ENCODE peak calls at places on chromosome 9, in six cellular contexts. Y is H1, C is SK-N-SH, O is GM12878, F is K562, I is HepG2. U is an unnamed sample.

GRCh38 chr9:32398207-32398606 is 13.8 kb downstream of the ACO1 start:
- DNase-seq in Y (no peak), C (no peak), O (no peak), F (no peak), I (no peak), U (no peak)

GRCh38 chr9:122180633-122181032 is 20.9 kb downstream of the MORN5 start:
- DNase-seq in Y (no peak), C (no peak), O (no peak), F (peak), I (peak), U (no peak)

GRCh38 chr9:2662496-2662895 is 40.9 kb downstream of the VLDLR start:
- DNase-seq in Y (peak), C (peak), O (no peak), F (no peak), I (no peak), U (no peak)

GRCh38 chr9:32672478-32672877 is 37.0 kb upstream of the TAF1L start:
- DNase-seq in Y (no peak), C (no peak), O (no peak), F (no peak), I (no peak), U (no peak)

GRCh38 chr9:38380872-38381534 is 11.5 kb upstream of the ALDH1B1 start:
- DNase-seq in Y (peak), C (no peak), O (no peak), F (peak), I (peak), U (no peak)

GRCh38 chr9:18566125-18566524 is 92.2 kb downstream of the ADAMTSL1 start:
- DNase-seq in Y (no peak), C (no peak), O (no peak), F (no peak), I (no peak), U (no peak)

GRCh38 chr9:91164724-91165520 is 196.8 kb downstream of the AUH start:
- DNase-seq in Y (no peak), C (no peak), O (no peak), F (peak), I (peak), U (peak)

GRCh38 chr9:103731541-103731940 is 362.6 kb upstream of the SMC2 start:
- DNase-seq in Y (no peak), C (no peak), O (no peak), F (no peak), I (no peak), U (no peak)

GRCh38 chr9:98888794-98889495 is 54.8 kb upstream of the COL15A1 start:
- DNase-seq in Y (no peak), C (no peak), O (no peak), F (no peak), I (no peak), U (no peak)

GRCh38 chr9:9585920-9586319 is 1026.9 kb downstream of the PTPRD start:
- DNase-seq in Y (no peak), C (no peak), O (no peak), F (no peak), I (no peak), U (no peak)

GRCh38 chr9:14907360-14907685 is 2.9 kb downstream of the FREM1 start:
- DNase-seq in Y (no peak), C (no peak), O (no peak), F (no peak), I (no peak), U (no peak)

GRCh38 chr9:14723301-14723700 is 768 bp upstream of the CER1 start:
- DNase-seq in Y (no peak), C (no peak), O (no peak), F (no peak), I (no peak), U (no peak)

GRCh38 chr9:121545875-121546423 is 46.3 kb upstream of the GGTA1 start:
- DNase-seq in Y (peak), C (peak), O (no peak), F (peak), I (peak), U (peak)

GRCh38 chr9:124254261-124254682 is 3.5 kb upstream of the NEK6 start:
- DNase-seq in Y (no peak), C (no peak), O (peak), F (no peak), I (no peak), U (no peak)

GRCh38 chr9:133644968-133645765 is 9.0 kb downstream of the DBH start:
- DNase-seq in Y (no peak), C (no peak), O (no peak), F (no peak), I (no peak), U (no peak)

GRCh38 chr9:130935660-130936271 is 3.3 kb downstream of the FIBCD1 start:
- DNase-seq in Y (no peak), C (no peak), O (no peak), F (peak), I (peak), U (peak)

GRCh38 chr9:135221951-135222631 is 134.6 kb downstream of the OLFM1 start:
- DNase-seq in Y (no peak), C (peak), O (no peak), F (no peak), I (no peak), U (no peak)

GRCh38 chr9:116494815-116495634 is 192.1 kb upstream of the TRIM32 start:
- DNase-seq in Y (peak), C (no peak), O (no peak), F (peak), I (peak), U (no peak)

GRCh38 chr9:20659474-20659962 is 24.5 kb upstream of the FOCAD start:
- DNase-seq in Y (no peak), C (no peak), O (no peak), F (no peak), I (no peak), U (peak)

GRCh38 chr9:121807069-121807917 is 155.9 kb downstream of the DAB2IP start:
- DNase-seq in Y (peak), C (peak), O (no peak), F (no peak), I (no peak), U (no peak)

GRCh38 chr9:6794936-6795335 is 37.2 kb downstream of the KDM4C start:
- DNase-seq in Y (no peak), C (no peak), O (no peak), F (no peak), I (no peak), U (no peak)

GRCh38 chr9:108108802-108109448 is 619.4 kb upstream of the KLF4 start:
- DNase-seq in Y (no peak), C (no peak), O (no peak), F (peak), I (peak), U (no peak)

GRCh38 chr9:120891255-120891954 is 14.4 kb upstream of the PHF19 start:
- DNase-seq in Y (no peak), C (no peak), O (no peak), F (peak), I (no peak), U (no peak)

GRCh38 chr9:4854191-4854590 is 61.4 kb downstream of the RCL1 start:
- DNase-seq in Y (no peak), C (no peak), O (no peak), F (no peak), I (no peak), U (no peak)

GRCh38 chr9:134844821-134845220 is 35.8 kb upstream of the FCN2 start:
- DNase-seq in Y (no peak), C (no peak), O (no peak), F (no peak), I (no peak), U (no peak)

GRCh38 chr9:127929044-127929979 is 1.3 kb downstream of the PIP5KL1 start:
- DNase-seq in Y (no peak), C (no peak), O (no peak), F (no peak), I (no peak), U (no peak)

GRCh38 chr9:127928232-127929043 is 2.1 kb downstream of the PIP5KL1 start:
- DNase-seq in Y (no peak), C (no peak), O (no peak), F (no peak), I (no peak), U (no peak)

GRCh38 chr9:127931092-127931881 is 710 bp upstream of the PIP5KL1 start:
- DNase-seq in Y (peak), C (peak), O (no peak), F (peak), I (peak), U (no peak)

GRCh38 chr9:127927457-127928231 is 2.9 kb downstream of the PIP5KL1 start:
- DNase-seq in Y (peak), C (no peak), O (no peak), F (peak), I (no peak), U (no peak)

DNA sequence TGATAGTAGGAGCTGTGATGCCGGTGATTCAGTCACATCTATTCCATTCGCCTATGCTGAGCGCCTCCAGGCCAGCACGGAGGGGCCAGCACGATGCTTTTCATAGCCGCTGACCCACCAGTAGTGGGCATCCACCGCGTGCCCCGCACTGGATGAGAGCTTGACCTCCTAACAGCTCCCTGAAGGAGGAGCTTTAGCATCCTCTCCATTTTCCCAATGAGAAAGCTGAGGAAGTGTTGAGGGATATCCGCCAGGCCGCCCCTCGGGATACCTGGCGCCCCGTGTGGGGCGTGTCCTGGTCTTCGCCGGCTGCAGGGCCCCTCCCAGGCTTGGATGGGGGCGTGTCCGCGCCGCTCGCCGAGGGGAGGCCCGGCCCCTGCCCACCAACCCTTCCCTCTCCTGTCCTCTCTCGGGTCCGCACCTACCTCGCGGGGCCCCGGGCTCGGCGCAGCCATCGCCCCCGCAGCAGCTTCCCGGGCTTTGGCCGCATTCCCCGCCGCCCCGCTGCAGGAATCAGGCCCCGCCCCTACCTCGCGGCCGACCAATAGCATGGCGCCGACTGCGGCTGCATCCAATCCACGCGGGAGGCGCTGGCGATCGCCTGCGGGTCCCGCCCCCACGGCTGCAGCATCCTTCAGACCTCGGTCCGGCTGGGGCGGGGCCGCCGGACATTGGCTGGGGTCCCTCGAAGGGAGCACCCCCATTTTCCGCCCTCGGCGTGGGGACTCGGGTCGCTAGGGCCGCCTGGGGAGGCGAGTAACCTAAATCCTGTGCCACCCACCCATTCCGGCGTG is at the start of gene PIP5KL1:
- DNase-seq in Y (peak), C (peak), O (no peak), F (peak), I (peak), U (peak)
- TF ChIP-seq POLR2AphosphoS5 in Y (peak), C (peak), O (no peak), F (peak), I (no peak), U (no peak)

GRCh38 chr9:137731947-137732813 is 113.4 kb downstream of the EHMT1 start:
- DNase-seq in Y (no peak), C (no peak), O (no peak), F (no peak), I (no peak), U (no peak)
- TF ChIP-seq CTCF in Y (no peak), C (no peak), O (no peak), F (no peak), I (no peak), U (no peak)

GRCh38 chr9:95724253-95724991 is 151.1 kb upstream of the ERCC6L2 start:
- DNase-seq in Y (no peak), C (no peak), O (peak), F (no peak), I (peak), U (peak)
- TF ChIP-seq GABPA in Y (no peak), C (no peak), O (peak), F (no peak), I (no peak), U (no peak)

GRCh38 chr9:113237026-113237425 is 15.7 kb downstream of the SLC31A1 start:
- DNase-seq in Y (no peak), C (peak), O (no peak), F (no peak), I (no peak), U (no peak)

GRCh38 chr9:113228130-113228665 is 6.9 kb downstream of the SLC31A1 start:
- DNase-seq in Y (no peak), C (no peak), O (no peak), F (no peak), I (peak), U (no peak)

GRCh38 chr9:113238202-113238858 is 17.0 kb downstream of the SLC31A1 start:
- DNase-seq in Y (no peak), C (no peak), O (no peak), F (no peak), I (no peak), U (no peak)

GRCh38 chr9:113231701-113232100 is 10.4 kb downstream of the SLC31A1 start:
- DNase-seq in Y (no peak), C (no peak), O (no peak), F (peak), I (no peak), U (no peak)

GRCh38 chr9:113233146-113233545 is 11.8 kb downstream of the SLC31A1 start:
- DNase-seq in Y (no peak), C (no peak), O (no peak), F (no peak), I (no peak), U (peak)
- TF ChIP-seq POLR2AphosphoS5 in Y (no peak), C (no peak), O (no peak), F (no peak), I (no peak), U (no peak)

GRCh38 chr9:129875181-129875611 is 39.9 kb downstream of the USP20 start:
- DNase-seq in Y (no peak), C (peak), O (no peak), F (peak), I (no peak), U (no peak)
- TF ChIP-seq CTCF in Y (peak), C (peak), O (no peak), F (peak), I (peak), U (no peak)

DNA sequence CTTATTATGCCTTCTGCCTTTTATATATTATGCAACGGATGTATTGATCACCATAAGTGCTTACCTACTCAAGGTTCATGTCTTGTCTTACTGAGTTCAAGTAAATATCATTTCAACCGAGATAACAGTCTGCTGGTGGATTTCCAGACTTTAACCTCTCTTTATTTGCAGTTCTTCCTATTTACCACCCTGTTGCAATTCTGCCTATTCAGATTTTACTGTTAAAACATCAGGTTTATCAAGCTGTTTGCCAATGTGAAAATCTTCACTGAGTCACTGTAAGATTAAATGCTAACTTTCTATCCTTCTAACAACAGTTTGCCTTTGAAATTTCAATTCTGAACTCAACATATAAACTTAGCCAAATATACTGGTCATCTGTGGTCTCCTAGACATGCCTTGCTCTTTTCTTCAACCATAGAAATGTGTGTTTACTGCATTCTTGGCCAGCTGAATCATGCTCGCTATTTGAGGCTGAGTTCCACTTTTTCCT is 471.7 kb upstream of the RORB start:
- DNase-seq in Y (no peak), C (no peak), O (no peak), F (no peak), I (peak), U (no peak)
- TF ChIP-seq GABPA in Y (no peak), C (no peak), O (no peak), F (no peak), I (no peak), U (no peak)

DNA sequence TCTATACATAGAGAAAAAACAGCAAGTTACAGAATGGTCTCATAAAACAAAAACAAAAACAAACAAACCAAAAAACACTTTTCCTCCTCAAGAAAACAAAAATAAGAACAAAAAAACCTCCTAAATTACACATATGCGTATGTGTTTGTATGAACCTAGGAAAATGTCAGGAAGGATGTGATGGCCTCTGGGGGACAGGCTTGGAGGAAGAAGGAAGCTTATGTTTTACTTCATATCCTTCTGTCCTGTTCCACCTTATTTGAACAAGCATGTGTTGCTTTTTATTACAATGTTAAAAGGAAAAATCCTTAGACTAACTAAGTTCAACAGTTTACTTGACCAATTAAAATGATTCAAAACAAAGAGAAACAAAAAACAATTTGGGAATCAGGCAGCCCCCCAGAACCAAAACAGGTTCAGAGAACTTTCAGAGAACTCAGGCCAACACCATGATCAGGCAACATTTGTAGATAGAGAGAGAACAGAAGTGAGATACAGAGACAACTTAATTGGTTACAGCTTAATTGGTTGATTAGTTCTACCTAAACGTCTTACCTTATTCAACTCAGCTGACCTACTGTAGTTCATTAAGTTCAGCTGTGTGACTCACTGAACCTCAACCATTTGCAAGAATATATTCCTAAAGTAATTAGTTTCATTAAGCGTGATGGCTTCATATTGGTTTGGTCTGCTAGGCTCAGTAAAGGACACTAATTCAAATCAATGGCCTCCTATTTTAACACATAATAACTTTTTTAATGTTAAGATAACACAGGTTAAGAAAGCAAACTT is 10.1 kb downstream of the SPAAR start:
- DNase-seq in Y (no peak), C (no peak), O (no peak), F (no peak), I (no peak), U (no peak)
- TF ChIP-seq POLR2AphosphoS5 in Y (no peak), C (no peak), O (no peak), F (no peak), I (no peak), U (no peak)

GRCh38 chr9:93813687-93814560 is 141.2 kb downstream of the BARX1 start:
- DNase-seq in Y (no peak), C (peak), O (no peak), F (no peak), I (no peak), U (no peak)

GRCh38 chr9:93815677-93816076 is 139.5 kb downstream of the BARX1 start:
- DNase-seq in Y (no peak), C (peak), O (no peak), F (no peak), I (no peak), U (no peak)

GRCh38 chr9:93813221-93813620 is 141.9 kb downstream of the BARX1 start:
- DNase-seq in Y (no peak), C (peak), O (no peak), F (no peak), I (no peak), U (no peak)

GRCh38 chr9:93815135-93815534 is 140.0 kb downstream of the BARX1 start:
- DNase-seq in Y (no peak), C (peak), O (no peak), F (no peak), I (no peak), U (no peak)

DNA sequence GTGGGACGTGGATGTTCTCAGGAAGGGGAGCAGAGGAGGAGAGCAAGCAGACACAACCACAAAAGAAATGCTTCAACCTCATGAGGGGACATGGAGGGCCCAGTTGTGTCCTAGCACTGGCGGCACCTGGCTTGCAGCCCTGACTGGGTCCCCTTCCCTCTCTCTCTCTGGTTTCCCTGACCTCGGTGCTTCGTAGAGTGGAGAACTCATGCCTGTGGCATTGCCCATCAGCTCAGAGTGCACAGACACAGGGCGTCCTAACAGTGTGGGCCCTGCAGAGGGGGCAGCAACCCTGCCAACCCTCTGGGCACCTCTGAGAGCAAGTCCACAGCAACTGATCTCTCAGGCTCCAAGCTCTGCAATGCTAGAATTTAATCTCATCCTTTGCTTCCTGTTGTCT is 140.6 kb downstream of the BARX1 start:
- DNase-seq in Y (peak), C (peak), O (no peak), F (no peak), I (no peak), U (no peak)
- TF ChIP-seq CTCF in Y (peak), C (no peak), O (no peak), F (no peak), I (no peak), U (no peak)